ENCODE peak calls at places on chromosomes 16 and 17, in four cellular contexts. One of them, this sample, is unnamed.

GRCh38 chr16:87927195-87927562 is 9.2 kb downstream of the CA5A start:
- DNase-seq in endothelial cell: no peak
- DNase-seq in tibial nerve: no peak
- DNase-seq in GM12864: no peak
- DNase-seq in this sample: no peak

GRCh38 chr16:3902731-3903130 is 22.2 kb upstream of the CREBBP start:
- DNase-seq in tibial nerve: no peak
- DNase-seq in GM12864: no peak
- DNase-seq in endothelial cell: no peak
- DNase-seq in this sample: no peak

GRCh38 chr17:1852327-1852726 is 22.5 kb downstream of the RPA1 start:
- DNase-seq in tibial nerve: no peak
- DNase-seq in endothelial cell: no peak
- DNase-seq in GM12864: no peak
- DNase-seq in this sample: no peak

GRCh38 chr16:87582221-87582965 is 19.9 kb upstream of the JPH3 start:
- DNase-seq in tibial nerve: peak; percentile 57
- DNase-seq in endothelial cell: no peak
- DNase-seq in GM12864: no peak
- DNase-seq in this sample: no peak

GRCh38 chr16:1825864-1826690 is 548 bp downstream of the HAGH start:
- DNase-seq in tibial nerve: no peak
- DNase-seq in GM12864: no peak
- DNase-seq in endothelial cell: peak; percentile 61
- DNase-seq in this sample: no peak

GRCh38 chr17:74937064-74938051 is 1.7 kb downstream of the OTOP3 start:
- DNase-seq in GM12864: no peak
- DNase-seq in tibial nerve: no peak
- DNase-seq in endothelial cell: no peak
- DNase-seq in this sample: no peak

GRCh38 chr17:31394544-31394943 is 3.1 kb downstream of the RAB11FIP4 start:
- DNase-seq in endothelial cell: peak; percentile 81
- DNase-seq in tibial nerve: no peak
- DNase-seq in GM12864: no peak
- DNase-seq in this sample: peak; percentile 84

GRCh38 chr17:75365009-75365930 is 40.2 kb downstream of the GRB2 start:
- DNase-seq in endothelial cell: no peak
- DNase-seq in tibial nerve: no peak
- DNase-seq in GM12864: no peak
- DNase-seq in this sample: no peak

GRCh38 chr16:56258508-56259424 is 67.5 kb downstream of the GNAO1 start:
- DNase-seq in tibial nerve: no peak
- DNase-seq in endothelial cell: no peak
- DNase-seq in GM12864: no peak
- DNase-seq in this sample: no peak

GRCh38 chr16:72983241-72983640 is 64.7 kb downstream of the ZFHX3 start:
- DNase-seq in GM12864: no peak
- DNase-seq in tibial nerve: no peak
- DNase-seq in endothelial cell: no peak
- DNase-seq in this sample: no peak

GRCh38 chr16:82187829-82188228 is 17.8 kb upstream of the MPHOSPH6 start:
- DNase-seq in GM12864: no peak
- DNase-seq in endothelial cell: no peak
- DNase-seq in tibial nerve: no peak
- DNase-seq in this sample: no peak

GRCh38 chr17:41326173-41327145 is 10.9 kb upstream of the KRTAP17-1 start:
- DNase-seq in endothelial cell: no peak
- DNase-seq in GM12864: no peak
- DNase-seq in tibial nerve: no peak
- DNase-seq in this sample: no peak

GRCh38 chr17:32555611-32556310 is 69.0 kb downstream of the CDK5R1 start:
- DNase-seq in tibial nerve: no peak
- DNase-seq in endothelial cell: no peak
- DNase-seq in GM12864: no peak
- DNase-seq in this sample: no peak

GRCh38 chr17:19003966-19004600 is 481 bp downstream of the FAM83G start:
- DNase-seq in endothelial cell: no peak
- DNase-seq in GM12864: no peak
- DNase-seq in tibial nerve: no peak
- DNase-seq in this sample: no peak

GRCh38 chr17:47618416-47618815 is 31.3 kb upstream of the KPNB1 start:
- DNase-seq in GM12864: no peak
- DNase-seq in endothelial cell: peak; percentile 5
- DNase-seq in tibial nerve: no peak
- DNase-seq in this sample: no peak

GRCh38 chr17:74543891-74544760 is 1.8 kb downstream of the CD300C start:
- DNase-seq in endothelial cell: no peak
- DNase-seq in tibial nerve: no peak
- DNase-seq in GM12864: no peak
- DNase-seq in this sample: no peak

GRCh38 chr17:42274812-42275526 is 1.2 kb downstream of the STAT5B start:
- DNase-seq in endothelial cell: no peak
- DNase-seq in tibial nerve: no peak
- DNase-seq in GM12864: no peak
- DNase-seq in this sample: no peak

GRCh38 chr17:47203984-47204721 is 5.0 kb upstream of the MYL4 start:
- DNase-seq in tibial nerve: no peak
- DNase-seq in endothelial cell: no peak
- DNase-seq in GM12864: no peak
- DNase-seq in this sample: no peak

GRCh38 chr17:70622382-70623260 is 453.3 kb downstream of the KCNJ2 start:
- DNase-seq in GM12864: no peak
- DNase-seq in endothelial cell: peak; percentile 74
- DNase-seq in tibial nerve: no peak
- DNase-seq in this sample: no peak

GRCh38 chr17:75892556-75893224 is 4.1 kb downstream of the TRIM65 start:
- DNase-seq in GM12864: no peak
- DNase-seq in tibial nerve: no peak
- DNase-seq in endothelial cell: no peak
- DNase-seq in this sample: no peak

GRCh38 chr17:17959520-17960361 is 12.5 kb downstream of the TOM1L2 start:
- DNase-seq in endothelial cell: no peak
- DNase-seq in GM12864: peak; percentile 25
- DNase-seq in tibial nerve: no peak
- DNase-seq in this sample: no peak

GRCh38 chr16:2473999-2474876 is 689 bp upstream of the TBC1D24 start:
- DNase-seq in endothelial cell: peak; percentile 45
- DNase-seq in GM12864: no peak
- DNase-seq in tibial nerve: no peak
- DNase-seq in this sample: no peak

GRCh38 chr16:9034056-9034455 is 57.4 kb upstream of the HAPSTR1 start:
- DNase-seq in GM12864: no peak
- DNase-seq in tibial nerve: no peak
- DNase-seq in endothelial cell: no peak
- DNase-seq in this sample: no peak

GRCh38 chr16:31453255-31454204 is 5.8 kb upstream of the ARMC5 start:
- DNase-seq in tibial nerve: no peak
- DNase-seq in GM12864: no peak
- DNase-seq in endothelial cell: no peak
- DNase-seq in this sample: no peak

GRCh38 chr16:30844671-30845449 is 49.0 kb downstream of the BCL7C start:
- DNase-seq in tibial nerve: peak; percentile 32
- DNase-seq in GM12864: peak; percentile 89
- DNase-seq in endothelial cell: peak; percentile 85
- DNase-seq in this sample: no peak

GRCh38 chr17:74292495-74292894 is 18.5 kb downstream of the DNAI2 start:
- DNase-seq in GM12864: no peak
- DNase-seq in endothelial cell: no peak
- DNase-seq in tibial nerve: no peak
- DNase-seq in this sample: no peak

GRCh38 chr17:29253037-29253436 is 6.4 kb downstream of the CRYBA1 start:
- DNase-seq in tibial nerve: no peak
- DNase-seq in GM12864: no peak
- DNase-seq in endothelial cell: no peak
- DNase-seq in this sample: no peak

GRCh38 chr16:57383276-57384247 is 11.3 kb downstream of the CX3CL1 start:
- DNase-seq in GM12864: no peak
- DNase-seq in tibial nerve: no peak
- DNase-seq in endothelial cell: no peak
- DNase-seq in this sample: no peak

GRCh38 chr16:70578035-70578434 is 54.4 kb downstream of the SF3B3 start:
- DNase-seq in GM12864: no peak
- DNase-seq in tibial nerve: no peak
- DNase-seq in endothelial cell: no peak
- DNase-seq in this sample: no peak

GRCh38 chr16:76756423-76756822 is 434.6 kb upstream of the MON1B start:
- DNase-seq in tibial nerve: no peak
- DNase-seq in endothelial cell: no peak
- DNase-seq in GM12864: no peak
- DNase-seq in this sample: no peak

GRCh38 chr17:38725066-38725465 is 5.1 kb upstream of the CISD3 start:
- DNase-seq in tibial nerve: no peak
- DNase-seq in endothelial cell: no peak
- DNase-seq in GM12864: no peak
- DNase-seq in this sample: no peak

GRCh38 chr17:66518677-66519076 is 216.3 kb downstream of the PRKCA start:
- DNase-seq in endothelial cell: no peak
- DNase-seq in tibial nerve: no peak
- DNase-seq in GM12864: no peak
- DNase-seq in this sample: no peak

GRCh38 chr16:70577256-70577698 is 53.7 kb downstream of the SF3B3 start:
- DNase-seq in GM12864: no peak
- DNase-seq in endothelial cell: no peak
- DNase-seq in tibial nerve: peak; percentile 35
- DNase-seq in this sample: no peak

DNA sequence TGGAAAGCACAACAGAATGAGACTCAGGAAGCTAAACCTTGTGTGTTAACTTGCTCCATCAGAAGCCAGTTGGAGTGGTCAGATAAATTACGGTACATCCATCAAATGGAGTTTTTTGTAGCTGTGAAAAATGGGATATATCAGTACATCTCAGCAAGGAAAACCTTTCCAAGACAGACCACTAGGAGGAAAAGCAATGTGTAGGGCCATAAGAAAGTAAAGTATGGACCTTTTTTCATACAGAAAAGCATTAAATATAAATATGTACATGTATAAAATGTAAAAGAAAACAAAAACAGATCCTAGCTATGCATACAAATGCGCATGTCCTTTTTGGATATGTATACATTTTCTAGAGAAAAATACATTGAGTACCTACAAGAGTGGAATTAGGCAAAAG is 403.9 kb upstream of the CDH11 start:
- DNase-seq in endothelial cell: no peak
- DNase-seq in tibial nerve: no peak
- DNase-seq in GM12864: no peak
- DNase-seq in this sample: no peak
- TF ChIP-seq CTCF in endothelial cell: no peak
- TF ChIP-seq CTCF in tibial nerve: no peak
- TF ChIP-seq CTCF in GM12864: no peak
- TF ChIP-seq CTCF in this sample: peak; percentile 51

DNA sequence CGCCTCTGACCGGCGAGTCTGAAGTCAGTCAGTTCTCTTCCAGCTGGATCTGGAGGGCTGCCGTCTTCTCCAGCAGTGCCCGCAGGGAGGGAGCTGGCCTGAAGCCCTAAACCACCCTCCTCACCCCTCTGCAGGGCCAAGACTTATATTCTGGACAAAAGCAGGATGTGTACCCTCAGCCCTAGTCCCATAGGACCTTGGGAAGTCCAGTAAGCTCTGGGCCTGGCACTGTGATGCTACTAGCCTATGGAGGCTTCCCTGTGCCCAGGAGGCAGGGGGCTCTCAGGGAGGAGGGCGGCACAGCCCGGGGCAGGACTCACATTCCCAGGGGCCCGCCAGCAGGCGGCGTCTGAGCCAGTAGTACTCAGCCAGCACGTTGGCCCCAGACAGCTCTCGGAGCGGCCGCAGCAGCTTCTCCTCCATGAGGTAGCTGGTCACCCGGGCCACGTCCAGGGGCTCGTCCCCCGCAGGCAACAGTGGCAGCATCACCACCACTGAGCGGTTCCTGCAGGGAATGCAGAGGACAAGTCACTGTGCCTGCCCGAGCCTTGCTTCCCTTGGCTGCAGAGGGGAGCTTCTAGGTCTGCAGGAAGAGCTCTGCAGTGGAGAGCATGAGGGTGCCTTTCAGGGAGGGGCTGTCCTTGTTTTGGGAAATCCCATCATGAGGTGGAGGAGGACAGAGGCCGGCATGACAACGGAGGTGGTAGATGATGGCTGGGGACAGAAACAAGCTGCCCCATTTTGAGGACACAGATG is 41.7 kb downstream of the RMI2 start:
- DNase-seq in endothelial cell: peak; percentile 74
- DNase-seq in GM12864: no peak
- DNase-seq in tibial nerve: no peak
- DNase-seq in this sample: no peak
- TF ChIP-seq CTCF in endothelial cell: peak; percentile 58
- TF ChIP-seq CTCF in GM12864: peak; percentile 38
- TF ChIP-seq CTCF in tibial nerve: no peak
- TF ChIP-seq CTCF in this sample: peak; percentile 75

GRCh38 chr17:82924812-82925211 is 85.0 kb upstream of the ZNF750 start:
- DNase-seq in endothelial cell: no peak
- DNase-seq in tibial nerve: no peak
- DNase-seq in GM12864: no peak
- DNase-seq in this sample: no peak
- TF ChIP-seq CTCF in endothelial cell: no peak
- TF ChIP-seq CTCF in tibial nerve: no peak
- TF ChIP-seq CTCF in GM12864: no peak
- TF ChIP-seq CTCF in this sample: no peak

GRCh38 chr16:66548068-66548467 is 1.9 kb downstream of the TK2 start:
- DNase-seq in tibial nerve: no peak
- DNase-seq in GM12864: no peak
- DNase-seq in endothelial cell: no peak
- DNase-seq in this sample: no peak

GRCh38 chr16:66548868-66549267 is 1.1 kb downstream of the TK2 start:
- DNase-seq in tibial nerve: no peak
- DNase-seq in GM12864: no peak
- DNase-seq in endothelial cell: no peak
- DNase-seq in this sample: no peak

GRCh38 chr16:66551362-66551761 is 1.0 kb upstream of the CKLF start:
- DNase-seq in endothelial cell: peak; percentile 37
- DNase-seq in GM12864: peak; percentile 30
- DNase-seq in tibial nerve: no peak
- DNase-seq in this sample: no peak

GRCh38 chr16:66547101-66547989 is 2.6 kb downstream of the TK2 start:
- DNase-seq in endothelial cell: no peak
- DNase-seq in tibial nerve: no peak
- DNase-seq in GM12864: no peak
- DNase-seq in this sample: no peak

GRCh38 chr16:66549284-66550131 is at the start of gene TK2:
- DNase-seq in tibial nerve: peak; percentile 28
- DNase-seq in GM12864: no peak
- DNase-seq in endothelial cell: peak; percentile 60
- DNase-seq in this sample: peak; percentile 82
- TF ChIP-seq CTCF in tibial nerve: peak; percentile 9
- TF ChIP-seq CTCF in GM12864: peak; percentile 33
- TF ChIP-seq CTCF in endothelial cell: no peak
- TF ChIP-seq CTCF in this sample: peak; percentile 37

This sample was measured in type B pancreatic cell.